ENCODE peak calls at places on chromosome 22, in nine cellular contexts. Y, I, A, B, W, O, T, R and Q are unnamed samples.

GRCh38 chr22:35275580-35275979 is 18.3 kb downstream of the HMGXB4 start:
- DNase-seq in Y (no peak), I (no peak), A (no peak), B (no peak), W (no peak), O (no peak), T (no peak), R (peak), Q (peak)

GRCh38 chr22:27124336-27125023 is 467.1 kb downstream of the MIAT start:
- DNase-seq in Y (no peak), I (no peak), A (no peak), B (no peak), W (no peak), O (no peak), T (no peak), R (no peak), Q (no peak)

GRCh38 chr22:19728836-19729235 is 5.5 kb downstream of the GP1BB start:
- DNase-seq in Y (no peak), I (no peak), A (no peak), B (no peak), W (no peak), O (no peak), T (no peak), R (no peak), Q (no peak)

GRCh38 chr22:23181763-23182288 is 1.5 kb downstream of the BCR start:
- DNase-seq in Y (no peak), I (no peak), A (peak), B (no peak), W (no peak), O (no peak), T (no peak), R (peak), Q (no peak)

GRCh38 chr22:43424201-43424600 is 12.4 kb downstream of the MPPED1 start:
- DNase-seq in Y (no peak), I (no peak), A (no peak), B (no peak), W (no peak), O (no peak), T (no peak), R (no peak), Q (no peak)

GRCh38 chr22:38652858-38653257 is 3.3 kb downstream of the FAM227A start:
- DNase-seq in Y (peak), I (no peak), A (no peak), B (no peak), W (no peak), O (peak), T (no peak), R (peak), Q (peak)

GRCh38 chr22:37243402-37244113 is 511 bp downstream of the RAC2 start:
- DNase-seq in Y (no peak), I (no peak), A (no peak), B (peak), W (no peak), O (no peak), T (no peak), R (no peak), Q (no peak)

GRCh38 chr22:29216011-29216872 is 10.5 kb downstream of the EMID1 start:
- DNase-seq in Y (no peak), I (no peak), A (no peak), B (no peak), W (no peak), O (no peak), T (no peak), R (no peak), Q (no peak)

GRCh38 chr22:32628626-32629587 is 154.3 kb downstream of the FBXO7 start:
- DNase-seq in Y (peak), I (no peak), A (no peak), B (no peak), W (no peak), O (no peak), T (no peak), R (no peak), Q (no peak)

GRCh38 chr22:21042978-21043855 is 2.5 kb upstream of the LRRC74B start:
- DNase-seq in Y (no peak), I (no peak), A (no peak), B (no peak), W (no peak), O (peak), T (no peak), R (no peak), Q (peak)

GRCh38 chr22:40525250-40525884 is 111.2 kb downstream of the MRTFA start:
- DNase-seq in Y (peak), I (peak), A (peak), B (peak), W (no peak), O (no peak), T (no peak), R (peak), Q (peak)

GRCh38 chr22:24969588-24970301 is 17.2 kb downstream of the KIAA1671 start:
- DNase-seq in Y (no peak), I (no peak), A (no peak), B (no peak), W (no peak), O (no peak), T (no peak), R (no peak), Q (peak)

GRCh38 chr22:48758905-48759875 is 1068.5 kb downstream of the BRD1 start:
- DNase-seq in Y (peak), I (no peak), A (no peak), B (no peak), W (no peak), O (no peak), T (no peak), R (no peak), Q (no peak)

GRCh38 chr22:41091139-41092022 is 1.0 kb upstream of the EP300 start:
- DNase-seq in Y (peak), I (peak), A (peak), B (peak), W (peak), O (peak), T (peak), R (peak), Q (peak)

GRCh38 chr22:50498322-50498861 is 9.1 kb downstream of the LMF2 start:
- DNase-seq in Y (peak), I (peak), A (peak), B (peak), W (peak), O (peak), T (peak), R (peak), Q (peak)

GRCh38 chr22:43289976-43290663 is 53.1 kb downstream of the SCUBE1 start:
- DNase-seq in Y (no peak), I (no peak), A (no peak), B (no peak), W (no peak), O (no peak), T (peak), R (peak), Q (peak)

GRCh38 chr22:24985824-24986214 is 33.3 kb downstream of the KIAA1671 start:
- DNase-seq in Y (no peak), I (no peak), A (no peak), B (no peak), W (no peak), O (no peak), T (no peak), R (peak), Q (no peak)

GRCh38 chr22:49019737-49020136 is 807.9 kb downstream of the BRD1 start:
- DNase-seq in Y (no peak), I (no peak), A (no peak), B (no peak), W (no peak), O (no peak), T (no peak), R (no peak), Q (no peak)

GRCh38 chr22:32801436-32802290 is at the start of gene TIMP3:
- DNase-seq in Y (peak), I (no peak), A (peak), B (no peak), W (no peak), O (peak), T (no peak), R (peak), Q (peak)

GRCh38 chr22:19708323-19709011 is 5.8 kb upstream of the SEPTIN5 start:
- DNase-seq in Y (no peak), I (no peak), A (no peak), B (no peak), W (no peak), O (no peak), T (no peak), R (no peak), Q (no peak)

GRCh38 chr22:46577361-46578249 is 40.2 kb upstream of the CELSR1 start:
- DNase-seq in Y (peak), I (no peak), A (no peak), B (no peak), W (no peak), O (no peak), T (no peak), R (no peak), Q (no peak)

GRCh38 chr22:41579997-41580355 is 9.7 kb downstream of the PMM1 start:
- DNase-seq in Y (no peak), I (no peak), A (no peak), B (no peak), W (no peak), O (no peak), T (no peak), R (no peak), Q (no peak)

GRCh38 chr22:20131593-20131855 is at the start of gene ZDHHC8:
- DNase-seq in Y (peak), I (peak), A (peak), B (peak), W (no peak), O (no peak), T (no peak), R (peak), Q (no peak)

GRCh38 chr22:46657655-46657953 is 37.4 kb downstream of the GRAMD4 start:
- DNase-seq in Y (no peak), I (no peak), A (no peak), B (no peak), W (no peak), O (no peak), T (no peak), R (no peak), Q (no peak)

GRCh38 chr22:45341503-45341902 is 31.8 kb downstream of the FAM118A start:
- DNase-seq in Y (no peak), I (no peak), A (peak), B (no peak), W (no peak), O (no peak), T (no peak), R (no peak), Q (no peak)